ENCODE peak calls at places on chromosomes 5 and 9, in nine cellular contexts. Y, A, S, W, E, U, F, V and B are unnamed samples.

GRCh38 chr5:76790632-76791290 is 28.1 kb upstream of the F2RL1 start:
- DNase-seq in Y (peak), A (no peak), S (no peak), W (peak), E (no peak), U (peak), F (no peak), V (no peak), B (no peak)

GRCh38 chr9:131487621-131488031 is 15.1 kb upstream of the POMT1 start:
- DNase-seq in Y (no peak), A (peak), S (no peak), W (peak), E (no peak), U (no peak), F (no peak), V (no peak), B (no peak)

GRCh38 chr5:35804201-35804653 is 52.5 kb upstream of the IL7R start:
- DNase-seq in Y (no peak), A (no peak), S (no peak), W (no peak), E (no peak), U (no peak), F (no peak), V (no peak), B (no peak)

GRCh38 chr5:107682533-107682932 is 11.8 kb upstream of the EFNA5 start:
- DNase-seq in Y (no peak), A (no peak), S (no peak), W (no peak), E (no peak), U (no peak), F (no peak), V (no peak), B (no peak)

GRCh38 chr5:172598251-172599203 is 42.5 kb upstream of the NEURL1B start:
- DNase-seq in Y (no peak), A (peak), S (no peak), W (no peak), E (no peak), U (no peak), F (no peak), V (no peak), B (no peak)

GRCh38 chr9:16266648-16267276 is 603.7 kb downstream of the BNC2 start:
- DNase-seq in Y (peak), A (no peak), S (no peak), W (no peak), E (no peak), U (no peak), F (no peak), V (peak), B (no peak)

GRCh38 chr5:1881731-1882336 is 891 bp downstream of the IRX4 start:
- DNase-seq in Y (peak), A (no peak), S (no peak), W (no peak), E (no peak), U (no peak), F (no peak), V (no peak), B (no peak)

GRCh38 chr5:143213851-143214363 is 189.6 kb downstream of the NR3C1 start:
- DNase-seq in Y (no peak), A (no peak), S (no peak), W (no peak), E (no peak), U (no peak), F (no peak), V (no peak), B (no peak)

GRCh38 chr5:80109549-80110478 is 74.7 kb downstream of the THBS4 start:
- DNase-seq in Y (no peak), A (peak), S (no peak), W (peak), E (no peak), U (no peak), F (no peak), V (no peak), B (no peak)

GRCh38 chr9:13358128-13358527 is 78.6 kb upstream of the MPDZ start:
- DNase-seq in Y (peak), A (no peak), S (no peak), W (peak), E (no peak), U (peak), F (no peak), V (no peak), B (no peak)

GRCh38 chr5:138160706-138161105 is 17.7 kb downstream of the BRD8 start:
- DNase-seq in Y (no peak), A (no peak), S (no peak), W (no peak), E (no peak), U (no peak), F (no peak), V (no peak), B (no peak)

GRCh38 chr9:3359048-3359692 is 166.6 kb downstream of the RFX3 start:
- DNase-seq in Y (no peak), A (no peak), S (peak), W (no peak), E (no peak), U (no peak), F (no peak), V (no peak), B (no peak)

GRCh38 chr5:150492621-150493020 is 15.3 kb upstream of the NDST1 start:
- DNase-seq in Y (no peak), A (no peak), S (no peak), W (no peak), E (no peak), U (peak), F (no peak), V (no peak), B (no peak)

GRCh38 chr5:171630047-171630669 is 155.5 kb upstream of the SMIM23 start:
- DNase-seq in Y (peak), A (peak), S (peak), W (peak), E (no peak), U (no peak), F (no peak), V (no peak), B (no peak)

GRCh38 chr5:98796197-98796972 is 22.9 kb downstream of the RGMB start:
- DNase-seq in Y (peak), A (no peak), S (peak), W (peak), E (peak), U (peak), F (no peak), V (peak), B (no peak)

GRCh38 chr9:111615928-111616327 is 15.2 kb upstream of the DNAJC25 start:
- DNase-seq in Y (no peak), A (no peak), S (no peak), W (no peak), E (no peak), U (no peak), F (no peak), V (no peak), B (no peak)

GRCh38 chr9:136107953-136108647 is 10.6 kb downstream of the TMEM250 start:
- DNase-seq in Y (no peak), A (no peak), S (no peak), W (no peak), E (no peak), U (no peak), F (no peak), V (no peak), B (no peak)

GRCh38 chr5:107869459-107870115 is 198.8 kb upstream of the EFNA5 start:
- DNase-seq in Y (no peak), A (no peak), S (no peak), W (peak), E (no peak), U (peak), F (no peak), V (no peak), B (no peak)

GRCh38 chr5:57298985-57299491 is 125.2 kb downstream of the GPBP1 start:
- DNase-seq in Y (peak), A (no peak), S (peak), W (peak), E (peak), U (peak), F (peak), V (peak), B (no peak)

GRCh38 chr9:89920901-89921300 is 316.1 kb downstream of the GADD45G start:
- DNase-seq in Y (peak), A (no peak), S (no peak), W (no peak), E (no peak), U (no peak), F (no peak), V (no peak), B (no peak)

GRCh38 chr9:97506787-97507186 is 5.3 kb downstream of the TMOD1 start:
- DNase-seq in Y (no peak), A (no peak), S (no peak), W (no peak), E (no peak), U (no peak), F (no peak), V (no peak), B (no peak)

GRCh38 chr5:174636081-174636480 is 88.3 kb upstream of the MSX2 start:
- DNase-seq in Y (peak), A (no peak), S (no peak), W (no peak), E (no peak), U (no peak), F (no peak), V (no peak), B (no peak)

GRCh38 chr5:107964722-107965121 is 294.0 kb upstream of the EFNA5 start:
- DNase-seq in Y (no peak), A (no peak), S (no peak), W (no peak), E (no peak), U (no peak), F (no peak), V (no peak), B (no peak)

GRCh38 chr9:107999011-107999410 is 509.4 kb upstream of the KLF4 start:
- DNase-seq in Y (peak), A (no peak), S (no peak), W (no peak), E (no peak), U (no peak), F (no peak), V (no peak), B (no peak)

GRCh38 chr9:123033864-123034598 is 564 bp downstream of the GPR21 start:
- DNase-seq in Y (no peak), A (no peak), S (no peak), W (peak), E (no peak), U (no peak), F (no peak), V (no peak), B (no peak)

GRCh38 chr5:109656829-109657228 is 32.9 kb upstream of the MAN2A1 start:
- DNase-seq in Y (no peak), A (peak), S (peak), W (peak), E (peak), U (peak), F (peak), V (no peak), B (no peak)

GRCh38 chr5:166083183-166083959 is 2208.1 kb upstream of the WWC1 start:
- DNase-seq in Y (no peak), A (no peak), S (no peak), W (no peak), E (no peak), U (no peak), F (no peak), V (no peak), B (no peak)

GRCh38 chr9:89410709-89411111 is 87.2 kb downstream of the SEMA4D start:
- DNase-seq in Y (peak), A (no peak), S (peak), W (no peak), E (no peak), U (no peak), F (no peak), V (no peak), B (no peak)